ENCODE peak calls at places on chromosomes 4 and X, in five cellular contexts. C, T, B, H and V are unnamed samples. For H3K4me1, the result is how much of the 10 kb centered on the place peaks cover.

GRCh38 chrX:119549327-119550016 is 15.7 kb downstream of the STEEP1 start:
- DNase-seq in C (no peak), T (no peak), H (no peak), B (no peak), V (no peak)

GRCh38 chr4:79466621-79467020 is 58.6 kb upstream of the GK2 start:
- DNase-seq in H (no peak), B (no peak), C (no peak), T (no peak), V (no peak)

GRCh38 chrX:17375631-17376380 is 806 bp downstream of the NHS start:
- DNase-seq in C (peak), H (no peak), T (no peak), B (peak), V (no peak)

GRCh38 chr4:41865306-41865980 is 69.8 kb upstream of the TMEM33 start:
- DNase-seq in C (no peak), T (no peak), H (no peak), B (no peak), V (no peak)

GRCh38 chrX:135421932-135422809 is at the start of gene SMIM10L2A:
- DNase-seq in H (no peak), T (no peak), B (no peak), C (no peak), V (no peak)

GRCh38 chr4:103443324-103443723 is 245.2 kb upstream of the CENPE start:
- DNase-seq in B (no peak), C (no peak), T (no peak), H (no peak), V (no peak)

GRCh38 chr4:102230194-102230593 is 115.1 kb downstream of the SLC39A8 start:
- DNase-seq in H (no peak), C (no peak), T (no peak), B (no peak), V (no peak)

GRCh38 chrX:24231169-24231568 is 81.6 kb downstream of the ZFX start:
- DNase-seq in C (peak), T (no peak), B (peak), H (no peak), V (no peak)

GRCh38 chr4:25982962-25983361 is 68.9 kb downstream of the SMIM20 start:
- DNase-seq in C (no peak), H (no peak), T (no peak), B (no peak), V (no peak)

GRCh38 chrX:3262906-3263305 is 83.5 kb downstream of the MXRA5 start:
- DNase-seq in B (no peak), T (no peak), H (no peak), C (peak), V (no peak)

GRCh38 chrX:116243039-116243438 is 72.5 kb downstream of the AGTR2 start:
- DNase-seq in B (no peak), C (no peak), T (no peak), H (no peak), V (no peak)

GRCh38 chrX:87338510-87338909 is 179.1 kb upstream of the KLHL4 start:
- DNase-seq in T (no peak), H (no peak), C (peak), B (no peak), V (no peak)

GRCh38 chrX:24242649-24243556 is 71.0 kb downstream of the SUPT20HL2 start:
- DNase-seq in H (peak), C (no peak), T (peak), B (peak), V (peak)

GRCh38 chrX:84197550-84197949 is 9.6 kb upstream of the RPS6KA6 start:
- DNase-seq in H (no peak), C (no peak), T (no peak), B (no peak), V (no peak)

GRCh38 chr4:151688003-151688784 is 72.6 kb downstream of the GATB start:
- DNase-seq in H (no peak), B (no peak), T (no peak), C (no peak), V (no peak)

GRCh38 chrX:31366076-31366475 is 294.2 kb upstream of the FTHL17 start:
- DNase-seq in C (no peak), B (no peak), H (no peak), T (no peak), V (no peak)

GRCh38 chrX:40008841-40009461 is 88.8 kb downstream of the BCOR start:
- DNase-seq in T (no peak), C (no peak), H (no peak), B (no peak), V (no peak)

GRCh38 chrX:46637937-46638336 is 64.4 kb downstream of the CHST7 start:
- DNase-seq in B (no peak), T (no peak), H (no peak), C (peak), V (no peak)

GRCh38 chr4:11715753-11716521 is 287.2 kb upstream of the HS3ST1 start:
- DNase-seq in B (no peak), C (no peak), T (no peak), H (no peak), V (no peak)

GRCh38 chrX:130975947-130976346 is 72.9 kb upstream of the ENOX2 start:
- DNase-seq in T (no peak), C (peak), B (no peak), H (no peak), V (peak)

GRCh38 chr4:39067031-39067430 is 5.0 kb downstream of the KLHL5 start:
- DNase-seq in C (no peak), T (no peak), H (no peak), B (no peak), V (no peak)

GRCh38 chr4:151004222-151004621 is 10.9 kb downstream of the LRBA start:
- DNase-seq in C (no peak), H (no peak), B (no peak), T (no peak), V (no peak)

GRCh38 chr4:99462875-99463464 is 27.8 kb upstream of the ADH7 start:
- DNase-seq in B (peak), H (no peak), T (peak), C (peak), V (no peak)

GRCh38 chr4:122928930-122929329 is 6.5 kb upstream of the NUDT6 start:
- DNase-seq in B (no peak), T (no peak), H (no peak), C (no peak), V (no peak)

GRCh38 chr4:97016186-97016945 is 1126.9 kb downstream of the STPG2 start:
- DNase-seq in B (no peak), T (no peak), H (no peak), C (no peak), V (no peak)

GRCh38 chr4:154744341-154744948 is 645 bp downstream of the LRAT start:
- DNase-seq in C (no peak), H (no peak), T (no peak), B (no peak), V (no peak)

GRCh38 chr4:48653217-48654014 is 126.7 kb downstream of the FRYL start:
- DNase-seq in T (peak), C (no peak), H (no peak), B (peak), V (no peak)

GRCh38 chr4:140300271-140300970 is 73.0 kb upstream of the SCOC start:
- DNase-seq in B (no peak), H (no peak), C (peak), T (no peak), V (no peak)

GRCh38 chr4:85209161-85209560 is 242.7 kb upstream of the WDFY3 start:
- DNase-seq in B (no peak), C (no peak), T (no peak), H (no peak), V (no peak)

GRCh38 chr4:54082168-54082567 is 17.8 kb upstream of the CHIC2 start:
- DNase-seq in B (no peak), T (peak), C (peak), H (no peak), V (no peak)

GRCh38 chr4:146522098-146522861 is 540 bp upstream of the SLC10A7 start:
- DNase-seq in C (peak), B (peak), T (peak), H (peak), V (peak)

GRCh38 chrX:69876221-69876620 is 173.5 kb downstream of the AWAT2 start:
- DNase-seq in T (no peak), B (no peak), H (no peak), C (no peak), V (no peak)

GRCh38 chr4:128524311-128524710 is 236.7 kb upstream of the PGRMC2 start:
- DNase-seq in C (peak), B (no peak), H (no peak), T (peak), V (no peak)
- TF ChIP-seq POLR2A in C (peak), B (no peak), H (no peak), T (no peak), V (no peak)

GRCh38 chr4:2933566-2934076 is 29.6 kb downstream of the NOP14 start:
- DNase-seq in C (no peak), T (peak), B (no peak), H (no peak), V (no peak)
- H3K4me1 ChIP-seq in C (under half), T (under half), B (under half), H (under half), V (under half)

DNA sequence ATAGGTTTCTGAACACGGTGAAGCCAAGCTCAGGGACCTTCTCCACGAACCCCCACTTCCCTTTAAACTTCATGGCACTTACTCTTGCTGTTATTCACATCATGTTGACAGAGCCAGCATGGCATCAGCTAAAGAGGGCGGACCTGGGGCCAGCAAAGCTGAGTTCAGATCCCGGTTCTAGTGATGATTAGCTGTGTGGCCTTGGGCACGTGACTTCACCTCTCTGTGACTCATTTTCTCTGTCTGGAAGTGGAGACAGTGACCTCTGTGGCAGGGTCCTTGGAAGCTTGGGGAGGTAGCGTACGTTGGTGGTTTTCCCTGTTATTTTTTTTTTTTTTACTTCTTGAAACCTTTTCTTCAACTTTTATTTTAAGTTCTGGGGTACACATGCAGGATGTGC is 13.4 kb downstream of the EVC start:
- DNase-seq in B (no peak), T (no peak), C (no peak), H (no peak), V (no peak)
- TF ChIP-seq POLR2A in B (no peak), T (no peak), C (no peak), H (no peak), V (no peak)

GRCh38 chr4:7046971-7047370 is 3.8 kb downstream of the TADA2B start:
- DNase-seq in H (no peak), C (no peak), B (no peak), T (no peak), V (no peak)
- H3K4me1 ChIP-seq in H (under half), C (under half), B (under half), T (under half), V (under half)

GRCh38 chr4:183099537-183100297 is 660 bp downstream of the WWC2 start:
- DNase-seq in C (peak), T (peak), H (no peak), B (peak), V (no peak)

GRCh38 chr4:183100298-183100599 is 1.2 kb downstream of the WWC2 start:
- DNase-seq in H (no peak), B (no peak), T (no peak), C (no peak), V (no peak)

GRCh38 chr4:183098080-183098722 is 856 bp upstream of the WWC2 start:
- DNase-seq in T (peak), C (peak), H (no peak), B (peak), V (peak)

GRCh38 chr4:183097251-183098079 is 1.6 kb upstream of the WWC2 start:
- DNase-seq in T (peak), C (no peak), B (peak), H (no peak), V (peak)

DNA sequence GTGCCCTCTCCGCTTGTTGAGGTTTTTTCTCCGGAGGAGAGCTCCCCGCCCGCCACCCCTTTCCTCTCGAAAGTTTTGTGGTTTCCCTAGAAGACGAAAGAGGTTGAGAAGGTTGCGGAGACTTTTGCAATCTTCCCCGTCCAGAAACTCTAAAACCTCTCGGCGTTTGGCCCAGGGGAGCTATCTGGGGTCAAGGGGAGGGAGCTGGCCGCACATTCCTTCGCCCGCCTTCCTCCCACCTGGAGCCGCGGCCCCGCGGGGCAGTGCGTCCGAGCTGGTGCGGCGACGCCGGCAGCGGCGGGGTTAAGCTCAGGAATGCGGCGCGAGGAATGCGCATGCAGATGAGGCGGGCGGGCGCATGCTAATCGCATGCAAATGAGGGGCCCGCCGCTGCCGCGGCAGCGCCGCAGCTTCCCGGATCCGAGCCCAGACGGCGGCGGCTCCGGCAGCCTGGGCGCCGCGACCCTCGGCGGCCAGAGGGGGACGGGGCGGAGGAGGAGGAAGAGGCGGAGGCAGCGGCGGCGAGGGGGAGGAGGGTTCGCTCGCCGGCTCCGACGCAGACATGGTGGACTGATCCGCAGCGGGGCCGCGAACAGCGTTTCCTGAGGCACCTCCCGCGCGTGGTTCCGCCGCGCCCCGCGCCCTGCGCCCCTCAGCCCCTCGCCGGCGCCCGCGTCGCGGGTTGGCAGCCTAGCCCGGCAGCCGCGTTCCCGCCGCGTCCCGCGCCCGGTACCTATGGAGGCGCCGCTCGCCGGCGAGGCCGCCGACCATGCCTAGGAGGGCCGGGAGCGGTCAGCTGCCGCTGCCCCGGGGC is at the start of gene WWC2:
- DNase-seq in T (peak), C (peak), H (peak), B (peak), V (peak)
- TF ChIP-seq POLR2A in T (peak), C (peak), H (peak), B (peak), V (peak)

GRCh38 chr4:4855293-4856070 is 4.0 kb upstream of the MSX1 start:
- DNase-seq in C (no peak), T (no peak), H (no peak), B (no peak), V (no peak)
- H3K4me1 ChIP-seq in C (under half), T (under half), H (under half), B (under half), V (under half)

GRCh38 chrX:41086627-41086932 is 1.3 kb downstream of the USP9X start:
- DNase-seq in T (no peak), C (peak), B (no peak), H (no peak), V (no peak)

GRCh38 chrX:41084044-41084359 is 1.2 kb upstream of the USP9X start:
- DNase-seq in H (no peak), B (no peak), C (no peak), T (no peak), V (no peak)

GRCh38 chrX:41085883-41086626 is 810 bp downstream of the USP9X start:
- DNase-seq in B (peak), T (peak), C (peak), H (no peak), V (peak)

GRCh38 chrX:41084360-41085104 is 713 bp upstream of the USP9X start:
- DNase-seq in T (peak), H (peak), B (peak), C (peak), V (peak)

DNA sequence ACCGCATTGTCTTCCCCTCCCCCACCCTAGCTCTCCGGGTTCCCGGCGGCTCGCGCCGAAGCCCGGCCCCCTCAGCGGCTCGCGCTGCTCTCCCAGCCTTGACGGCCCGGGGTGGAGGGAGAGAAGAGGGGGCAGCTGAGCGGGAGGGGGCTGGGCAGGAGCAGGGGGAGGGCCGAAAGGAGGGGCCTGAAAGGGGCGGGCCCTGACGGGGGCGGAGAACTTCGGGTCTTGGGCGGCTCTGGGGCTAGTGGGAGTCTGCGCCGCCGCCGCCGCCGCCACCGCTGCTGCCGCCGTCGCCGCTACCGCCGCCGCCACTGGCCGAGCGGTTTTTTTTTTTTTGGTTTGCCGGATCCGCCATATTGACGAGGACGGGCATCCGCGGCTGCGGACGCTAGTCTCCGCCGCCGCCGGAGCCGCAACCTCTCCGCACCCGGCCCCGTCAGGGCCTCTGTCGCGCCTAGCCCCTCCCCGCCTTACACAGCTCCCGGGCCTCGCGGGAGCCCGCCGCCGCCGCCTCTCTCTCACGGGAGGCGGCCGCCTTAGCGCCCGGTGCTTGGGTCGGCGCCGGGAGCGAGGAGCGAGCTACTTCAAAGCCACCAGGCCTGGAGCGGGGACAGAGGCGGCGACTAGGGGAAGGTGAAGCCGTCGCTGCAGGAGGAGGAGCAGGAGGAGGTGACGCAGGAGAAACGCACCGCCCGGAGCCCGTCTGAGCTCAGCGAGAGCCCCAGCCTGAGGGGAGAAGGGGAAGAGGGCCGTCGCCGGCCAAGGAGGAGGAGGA is at the start of gene USP9X:
- DNase-seq in B (peak), T (peak), C (peak), H (peak), V (peak)
- TF ChIP-seq POLR2A in B (peak), T (peak), C (peak), H (peak), V (peak)